ENCODE peak calls at places on chromosomes 4 and X, in five cellular contexts. H is stimulated activated CD8-positive, alpha-beta memory T cell treated with anti-CD3 and anti-CD28 coated beads, Interleukin-2, amount 100 ng/mL, for 48 hours; S is breast epithelium; B is activated gamma-delta T cell treated with Interleukin-2 at 50 U/mL for 16 hours; U is MV-4-11. W is an unnamed sample.

GRCh38 chrX:103464071-103464773 is 55.1 kb downstream of the RAB40A start:
- DNase-seq in H (no peak), U (peak), B (no peak), S (no peak), W (peak)

GRCh38 chr4:168651374-168651773 is 154.5 kb downstream of the PALLD start:
- DNase-seq in U (no peak), B (no peak), S (no peak), H (no peak), W (no peak)

GRCh38 chrX:8971116-8971515 is 62.8 kb downstream of the FAM9B start:
- DNase-seq in S (no peak), U (peak), B (no peak), H (no peak), W (no peak)

GRCh38 chr4:52718123-52718522 is 33.1 kb downstream of the ERVMER34-1 start:
- DNase-seq in S (no peak), U (peak), H (no peak), B (no peak), W (no peak)

GRCh38 chr4:165210566-165210965 is 3.2 kb downstream of the KLHL2 start:
- DNase-seq in B (no peak), S (no peak), U (no peak), H (no peak), W (no peak)

GRCh38 chr4:25299476-25300203 is 12.9 kb upstream of the ZCCHC4 start:
- DNase-seq in S (peak), U (no peak), H (no peak), B (no peak), W (no peak)

GRCh38 chr4:163350672-163351071 is 7.0 kb downstream of the NPY5R start:
- DNase-seq in S (no peak), H (no peak), U (no peak), B (no peak), W (no peak)

GRCh38 chr4:48315728-48316630 is 25.4 kb upstream of the SLAIN2 start:
- DNase-seq in B (peak), H (no peak), U (peak), S (no peak), W (peak)

GRCh38 chrX:71253253-71254091 is 468 bp downstream of the ZMYM3 start:
- DNase-seq in B (peak), S (no peak), H (peak), U (peak), W (peak)

GRCh38 chr4:88162636-88163035 is 4.2 kb upstream of the ABCG2 start:
- DNase-seq in H (no peak), U (no peak), S (no peak), B (no peak), W (no peak)

GRCh38 chrX:110914281-110914680 is 118.7 kb upstream of the CHRDL1 start:
- DNase-seq in U (no peak), H (no peak), S (peak), B (no peak), W (no peak)

GRCh38 chr4:42628740-42629139 is 28.2 kb downstream of the ATP8A1 start:
- DNase-seq in H (no peak), B (no peak), S (no peak), U (no peak), W (no peak)

GRCh38 chrX:15055146-15055930 is 182.1 kb downstream of the MOSPD2 start:
- DNase-seq in B (no peak), H (no peak), S (no peak), U (no peak), W (no peak)

GRCh38 chr4:6372649-6373525 is 99.5 kb downstream of the PPP2R2C start:
- DNase-seq in B (no peak), U (peak), H (no peak), S (no peak), W (peak)

GRCh38 chr4:152073738-152074137 is 312.9 kb upstream of the GATB start:
- DNase-seq in U (no peak), B (no peak), H (no peak), S (peak), W (no peak)

GRCh38 chrX:133185938-133186337 is 32.2 kb downstream of the TFDP3 start:
- DNase-seq in H (no peak), B (no peak), S (peak), U (no peak), W (no peak)

GRCh38 chr4:37839426-37839825 is 12.9 kb downstream of the PGM2 start:
- DNase-seq in S (no peak), B (no peak), U (no peak), H (no peak), W (no peak)

GRCh38 chr4:61426229-61426628 is 226.1 kb downstream of the ADGRL3 start:
- DNase-seq in H (no peak), U (no peak), B (no peak), S (no peak), W (no peak)

GRCh38 chr4:165294907-165295306 is 32.6 kb upstream of the MSMO1 start:
- DNase-seq in B (peak), S (no peak), U (peak), H (no peak), W (no peak)

GRCh38 chrX:119156241-119156640 is 28.6 kb upstream of the KIAA1210 start:
- DNase-seq in H (no peak), B (no peak), S (no peak), U (no peak), W (no peak)

GRCh38 chr4:39563448-39563847 is 36.2 kb upstream of the UGDH start:
- DNase-seq in H (no peak), S (no peak), U (no peak), B (no peak), W (no peak)

GRCh38 chrX:65920620-65921019 is 119.3 kb downstream of the VSIG4 start:
- DNase-seq in B (no peak), S (no peak), U (no peak), H (no peak), W (no peak)

GRCh38 chr4:39576268-39576667 is 49.0 kb upstream of the UGDH start:
- DNase-seq in B (no peak), H (no peak), U (no peak), S (no peak), W (no peak)

GRCh38 chr4:100348472-100348871 is 158.2 kb upstream of the DDIT4L start:
- DNase-seq in B (no peak), H (no peak), S (no peak), U (peak), W (no peak)

GRCh38 chr4:155885666-155886065 is 17.8 kb upstream of the TDO2 start:
- DNase-seq in H (no peak), U (no peak), S (no peak), B (no peak), W (no peak)

GRCh38 chr4:127209580-127210095 is 423.1 kb upstream of the INTU start:
- DNase-seq in U (no peak), H (no peak), S (no peak), B (no peak), W (no peak)

GRCh38 chr4:82458729-82459128 is 28.3 kb downstream of the ENOPH1 start:
- DNase-seq in B (no peak), S (no peak), H (no peak), U (no peak), W (no peak)

GRCh38 chrX:37796302-37796701 is 16.4 kb downstream of the CYBB start:
- DNase-seq in S (no peak), H (no peak), B (no peak), U (no peak), W (no peak)

GRCh38 chr4:137678796-137679195 is 146.5 kb upstream of the PCDH18 start:
- DNase-seq in B (no peak), S (no peak), U (peak), H (no peak), W (no peak)

GRCh38 chrX:129945131-129945530 is 37.3 kb upstream of the BCORL1 start:
- DNase-seq in S (no peak), U (no peak), H (no peak), B (no peak), W (no peak)

GRCh38 chr4:73687414-73687813 is 53.0 kb upstream of the CXCL8 start:
- DNase-seq in H (no peak), U (no peak), B (no peak), S (no peak), W (no peak)

GRCh38 chr4:98935633-98936032 is 6.7 kb upstream of the EIF4E start:
- DNase-seq in S (no peak), H (no peak), B (no peak), U (no peak), W (no peak)

GRCh38 chrX:69097451-69098236 is 67.6 kb downstream of the PJA1 start:
- DNase-seq in B (no peak), H (no peak), U (no peak), S (no peak), W (no peak)

GRCh38 chr4:97912151-97912550 is 231.1 kb downstream of the STPG2 start:
- DNase-seq in H (no peak), U (no peak), B (no peak), S (no peak), W (no peak)

GRCh38 chr4:3372933-3373465 is 68.8 kb upstream of the HGFAC start:
- DNase-seq in S (no peak), B (no peak), H (no peak), U (peak), W (no peak)

W was measured in endothelial cell.